ENCODE peak calls at places on chromosomes 13 and 19, in seven cellular contexts. G is substantia nigra; X is bronchial epithelial cell; M is iPS DF 19.7; H is H7; F is CD8-positive, alpha-beta T cell; U is anterior cingulate cortex. Y is an unnamed sample.

GRCh38 chr13:73983109-73983508 is 151.1 kb downstream of the KLF12 start:
- DNase-seq in G (no peak), X (no peak), M (no peak), H (no peak), F (no peak), U (no peak), Y (no peak)

GRCh38 chr13:46964789-46965527 is 68.1 kb upstream of the HTR2A start:
- DNase-seq in G (no peak), X (peak; percentile 56), M (no peak), H (no peak), F (no peak), U (no peak), Y (no peak)

GRCh38 chr13:49062297-49062896 is 86.7 kb downstream of the FNDC3A start:
- DNase-seq in G (no peak), X (peak; percentile 49), M (no peak), H (no peak), F (no peak), U (no peak), Y (no peak)

GRCh38 chr13:94196426-94196825 is 283.1 kb downstream of the DCT start:
- DNase-seq in G (no peak), X (no peak), M (no peak), H (no peak), F (no peak), U (no peak), Y (no peak)

GRCh38 chr19:3404324-3405260 is 38.2 kb downstream of the NFIC start:
- DNase-seq in G (peak; percentile 68), X (peak; percentile 60), M (no peak), H (peak; percentile 77), F (no peak), U (peak; percentile 71), Y (no peak)

GRCh38 chr13:109778102-109778542 is 8.3 kb downstream of the IRS2 start:
- DNase-seq in G (no peak), X (peak; percentile 90), M (no peak), H (no peak), F (no peak), U (no peak), Y (no peak)

GRCh38 chr19:1453525-1454371 is 3.8 kb downstream of the APC2 start:
- DNase-seq in G (peak; percentile 97), X (peak; percentile 17), M (no peak), H (peak; percentile 80), F (no peak), U (peak; percentile 79), Y (no peak)

GRCh38 chr19:47021536-47022139 is 2.0 kb downstream of the NPAS1 start:
- DNase-seq in G (no peak), X (no peak), M (no peak), H (peak; percentile 87), F (no peak), U (no peak), Y (no peak)

GRCh38 chr19:49463960-49464740 is 9.9 kb upstream of the FLT3LG start:
- DNase-seq in G (no peak), X (no peak), M (no peak), H (peak; percentile 52), F (no peak), U (no peak), Y (no peak)

GRCh38 chr19:32407004-32407992 is 1.7 kb downstream of the DPY19L3 start:
- DNase-seq in G (peak; percentile 17), X (peak; percentile 73), M (no peak), H (peak; percentile 32), F (no peak), U (peak; percentile 17), Y (no peak)

GRCh38 chr13:40074338-40074737 is 418.9 kb downstream of the COG6 start:
- DNase-seq in G (no peak), X (no peak), M (no peak), H (no peak), F (no peak), U (no peak), Y (no peak)

GRCh38 chr19:55189424-55189823 is 9.3 kb upstream of the SYT5 start:
- DNase-seq in G (no peak), X (peak; percentile 99), M (no peak), H (no peak), F (no peak), U (no peak), Y (no peak)

GRCh38 chr19:23345838-23346237 is 49.4 kb downstream of the ZNF91 start:
- DNase-seq in G (no peak), X (no peak), M (peak; percentile 30), H (peak; percentile 39), F (no peak), U (no peak), Y (no peak)

GRCh38 chr19:46179076-46179740 is 31.2 kb downstream of the IGFL2 start:
- DNase-seq in G (no peak), X (no peak), M (no peak), H (peak; percentile 14), F (no peak), U (no peak), Y (no peak)

GRCh38 chr19:1445932-1446712 is 3.8 kb upstream of the APC2 start:
- DNase-seq in G (no peak), X (no peak), M (no peak), H (peak; percentile 99), F (no peak), U (peak; percentile 28), Y (no peak)

GRCh38 chr13:63124863-63125262 is 1709.2 kb upstream of the PCDH20 start:
- DNase-seq in G (no peak), X (peak; percentile 26), M (no peak), H (no peak), F (no peak), U (no peak), Y (no peak)

GRCh38 chr13:110989331-110989730 is 74.5 kb upstream of the ANKRD10 start:
- DNase-seq in G (no peak), X (no peak), M (no peak), H (no peak), F (no peak), U (no peak), Y (no peak)

GRCh38 chr19:35712910-35713845 is 4.6 kb upstream of the KMT2B start:
- DNase-seq in G (no peak), X (no peak), M (no peak), H (peak; percentile 80), F (peak; percentile 42), U (no peak), Y (peak; percentile 53)

GRCh38 chr13:42215578-42216421 is 56.2 kb upstream of the AKAP11 start:
- DNase-seq in G (peak; percentile 0), X (peak; percentile 25), M (peak; percentile 17), H (peak; percentile 2), F (no peak), U (no peak), Y (no peak)

GRCh38 chr19:33280351-33280921 is 21.9 kb downstream of the CEBPA start:
- DNase-seq in G (no peak), X (no peak), M (no peak), H (no peak), F (no peak), U (no peak), Y (no peak)

GRCh38 chr13:30216111-30216510 is 91.2 kb downstream of the KATNAL1 start:
- DNase-seq in G (no peak), X (no peak), M (no peak), H (peak; percentile 21), F (no peak), U (no peak), Y (no peak)

GRCh38 chr13:99546878-99547277 is 45.6 kb downstream of the TM9SF2 start:
- DNase-seq in G (no peak), X (no peak), M (no peak), H (no peak), F (no peak), U (no peak), Y (no peak)

GRCh38 chr13:113052206-113052605 is 53.4 kb upstream of the F7 start:
- DNase-seq in G (no peak), X (no peak), M (no peak), H (no peak), F (no peak), U (no peak), Y (no peak)

GRCh38 chr13:25253702-25254101 is 33.6 kb downstream of the MTMR6 start:
- DNase-seq in G (no peak), X (peak; percentile 21), M (no peak), H (no peak), F (no peak), U (no peak), Y (no peak)

GRCh38 chr13:25300861-25301346 is 521 bp upstream of the NUP58 start:
- DNase-seq in G (no peak), X (no peak), M (no peak), H (peak; percentile 37), F (no peak), U (peak; percentile 41), Y (peak; percentile 22)